ENCODE peak calls at places on chromosomes 7 and 10, in four cellular contexts. One of them, this sample, is unnamed.

GRCh38 chr7:143381427-143382125 is 431 bp downstream of the ZYX start:
- DNase-seq in left ventricle myocardium superior: peak; percentile 87
- DNase-seq in nucleus accumbens: peak; percentile 66
- DNase-seq in upper lobe of right lung: peak; percentile 83
- DNase-seq in this sample: peak; percentile 56

GRCh38 chr10:69473304-69473985 is 22.2 kb downstream of the TSPAN15 start:
- DNase-seq in left ventricle myocardium superior: no peak
- DNase-seq in upper lobe of right lung: no peak
- DNase-seq in nucleus accumbens: no peak
- DNase-seq in this sample: no peak

GRCh38 chr10:42646692-42647640 is 8.6 kb upstream of the ZNF33B start:
- DNase-seq in nucleus accumbens: no peak
- DNase-seq in upper lobe of right lung: no peak
- DNase-seq in left ventricle myocardium superior: no peak
- DNase-seq in this sample: no peak

GRCh38 chr10:25059990-25060389 is 43.6 kb downstream of the THNSL1 start:
- DNase-seq in nucleus accumbens: no peak
- DNase-seq in left ventricle myocardium superior: peak; percentile 31
- DNase-seq in upper lobe of right lung: peak; percentile 74
- DNase-seq in this sample: no peak

GRCh38 chr10:102660891-102661613 is 16.8 kb downstream of the TRIM8 start:
- DNase-seq in nucleus accumbens: peak; percentile 59
- DNase-seq in upper lobe of right lung: peak; percentile 87
- DNase-seq in left ventricle myocardium superior: peak; percentile 84
- DNase-seq in this sample: peak; percentile 94

GRCh38 chr10:44961231-44961571 is 1.6 kb downstream of the RASSF4 start:
- DNase-seq in upper lobe of right lung: no peak
- DNase-seq in nucleus accumbens: no peak
- DNase-seq in left ventricle myocardium superior: no peak
- DNase-seq in this sample: no peak

GRCh38 chr10:124205432-124205831 is 112.0 kb upstream of the CHST15 start:
- DNase-seq in nucleus accumbens: no peak
- DNase-seq in left ventricle myocardium superior: no peak
- DNase-seq in upper lobe of right lung: no peak
- DNase-seq in this sample: no peak

GRCh38 chr7:120785056-120785455 is 72.9 kb downstream of the TSPAN12 start:
- DNase-seq in left ventricle myocardium superior: no peak
- DNase-seq in nucleus accumbens: no peak
- DNase-seq in upper lobe of right lung: no peak
- DNase-seq in this sample: no peak

GRCh38 chr10:122149138-122149606 is 121.9 kb upstream of the BTBD16 start:
- DNase-seq in left ventricle myocardium superior: peak; percentile 89
- DNase-seq in nucleus accumbens: no peak
- DNase-seq in upper lobe of right lung: no peak
- DNase-seq in this sample: no peak